ENCODE peak calls at places on chromosomes 2 and 18, in ten cellular contexts. K, T, M, S, E, V, Q, U, X and Z are unnamed samples.

GRCh38 chr2:191376981-191377629 is 131.9 kb downstream of the MYO1B start:
- DNase-seq in K (no peak), T (no peak), M (peak; percentile 86), S (no peak), E (peak; percentile 63), V (peak; percentile 52), Q (peak; percentile 84), U (peak; percentile 52), X (no peak), Z (peak; percentile 92)

GRCh38 chr2:144598906-144599305 is 79.0 kb upstream of the ZEB2 start:
- DNase-seq in K (no peak), T (no peak), M (no peak), S (no peak), E (no peak), V (no peak), Q (no peak), U (no peak), X (no peak), Z (no peak)

GRCh38 chr2:79952561-79952960 is 352.0 kb downstream of the LRRTM1 start:
- DNase-seq in K (no peak), T (no peak), M (no peak), S (no peak), E (peak; percentile 20), V (no peak), Q (no peak), U (no peak), X (no peak), Z (no peak)

GRCh38 chr2:197628043-197628500 is 47.3 kb downstream of the RFTN2 start:
- DNase-seq in K (peak; percentile 76), T (no peak), M (no peak), S (peak; percentile 30), E (no peak), V (no peak), Q (no peak), U (no peak), X (no peak), Z (no peak)

GRCh38 chr2:198957183-198957582 is 500.6 kb downstream of the SATB2 start:
- DNase-seq in K (no peak), T (no peak), M (no peak), S (no peak), E (no peak), V (no peak), Q (no peak), U (no peak), X (no peak), Z (no peak)

GRCh38 chr18:6729247-6730091 is at the start of gene ARHGAP28:
- DNase-seq in K (peak; percentile 96), T (peak; percentile 89), M (peak; percentile 53), S (peak; percentile 25), E (peak; percentile 86), V (peak; percentile 82), Q (peak; percentile 41), U (peak; percentile 70), X (peak; percentile 71), Z (peak; percentile 80)

GRCh38 chr2:38093503-38093902 is 17.6 kb upstream of the CYP1B1 start:
- DNase-seq in K (no peak), T (no peak), M (no peak), S (no peak), E (no peak), V (no peak), Q (no peak), U (no peak), X (no peak), Z (peak; percentile 72)

GRCh38 chr18:44897445-44898215 is 216.9 kb downstream of the SETBP1 start:
- DNase-seq in K (no peak), T (no peak), M (no peak), S (no peak), E (no peak), V (no peak), Q (no peak), U (no peak), X (no peak), Z (no peak)

GRCh38 chr2:205914736-205915510 is 171.1 kb downstream of the INO80D start:
- DNase-seq in K (no peak), T (no peak), M (no peak), S (no peak), E (no peak), V (no peak), Q (no peak), U (no peak), X (no peak), Z (no peak)

GRCh38 chr2:96205238-96205637 is 3.4 kb downstream of the STARD7 start:
- DNase-seq in K (no peak), T (no peak), M (no peak), S (no peak), E (no peak), V (no peak), Q (no peak), U (no peak), X (no peak), Z (peak; percentile 7)

GRCh38 chr2:42360493-42360889 is 526 bp downstream of the COX7A2L start:
- DNase-seq in K (peak; percentile 41), T (no peak), M (no peak), S (no peak), E (no peak), V (no peak), Q (no peak), U (no peak), X (no peak), Z (no peak)

GRCh38 chr2:42361728-42362298 is 796 bp upstream of the COX7A2L start:
- DNase-seq in K (no peak), T (no peak), M (no peak), S (no peak), E (no peak), V (no peak), Q (no peak), U (no peak), X (no peak), Z (no peak)

GRCh38 chr2:42359894-42360483 is 1.0 kb downstream of the COX7A2L start:
- DNase-seq in K (no peak), T (no peak), M (no peak), S (no peak), E (no peak), V (no peak), Q (no peak), U (no peak), X (no peak), Z (peak; percentile 41)

GRCh38 chr2:42359304-42359749 is 1.7 kb downstream of the COX7A2L start:
- DNase-seq in K (no peak), T (no peak), M (no peak), S (no peak), E (no peak), V (no peak), Q (no peak), U (no peak), X (no peak), Z (no peak)

GRCh38 chr2:42360890-42361727 is at the start of gene COX7A2L:
- DNase-seq in K (peak; percentile 97), T (peak; percentile 97), M (peak; percentile 81), S (peak; percentile 92), E (peak; percentile 93), V (peak; percentile 98), Q (peak; percentile 98), U (peak; percentile 96), X (peak; percentile 94), Z (peak; percentile 96)
- TF ChIP-seq CTCF in K (peak; percentile 44), T (peak; percentile 34), M (peak; percentile 20), S (peak; percentile 16), E (peak; percentile 33), V (no peak), Q (peak; percentile 61), U (no peak), X (peak; percentile 25), Z (no peak)

GRCh38 chr18:22349966-22350365 is 67.7 kb downstream of the CTAGE1 start:
- DNase-seq in K (no peak), T (no peak), M (no peak), S (no peak), E (no peak), V (no peak), Q (no peak), U (no peak), X (no peak), Z (no peak)
- TF ChIP-seq CTCF in K (no peak), T (no peak), M (no peak), S (no peak), E (no peak), V (no peak), Q (no peak), U (no peak), X (no peak), Z (no peak)

GRCh38 chr18:662197-662596 is 4.7 kb downstream of the TYMS start:
- DNase-seq in K (no peak), T (no peak), M (no peak), S (no peak), E (no peak), V (no peak), Q (no peak), U (no peak), X (no peak), Z (no peak)

GRCh38 chr18:668263-668662 is 10.8 kb downstream of the TYMS start:
- DNase-seq in K (no peak), T (no peak), M (no peak), S (no peak), E (no peak), V (no peak), Q (no peak), U (no peak), X (no peak), Z (no peak)

GRCh38 chr18:669077-669476 is 11.6 kb downstream of the TYMS start:
- DNase-seq in K (no peak), T (no peak), M (no peak), S (no peak), E (no peak), V (no peak), Q (no peak), U (no peak), X (no peak), Z (no peak)

GRCh38 chr18:666628-667027 is 9.2 kb downstream of the TYMS start:
- DNase-seq in K (no peak), T (no peak), M (no peak), S (no peak), E (no peak), V (no peak), Q (no peak), U (no peak), X (no peak), Z (no peak)

DNA sequence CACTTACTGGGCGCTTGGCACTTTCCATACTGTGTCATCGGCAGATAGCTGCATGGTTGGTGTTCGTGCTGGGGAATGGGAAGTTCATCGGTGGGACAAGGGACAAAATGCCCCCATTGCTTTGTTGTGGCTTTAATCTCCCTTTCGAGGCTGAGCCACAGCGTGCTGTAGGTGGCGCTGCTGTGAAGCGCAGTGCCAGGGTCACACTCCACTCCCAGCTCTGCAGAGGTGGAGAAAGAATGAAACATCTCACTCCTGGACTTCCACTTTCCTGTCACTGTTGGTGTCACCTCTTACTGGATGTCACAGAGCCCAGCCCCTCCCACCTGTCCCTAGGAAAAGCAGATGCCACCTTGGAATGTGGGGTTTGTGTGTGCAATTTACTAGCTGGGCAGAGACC is 8.7 kb downstream of the TYMS start:
- DNase-seq in K (peak; percentile 18), T (peak; percentile 56), M (no peak), S (no peak), E (no peak), V (no peak), Q (no peak), U (no peak), X (no peak), Z (no peak)
- TF ChIP-seq CTCF in K (peak; percentile 50), T (peak; percentile 68), M (peak; percentile 25), S (peak; percentile 22), E (no peak), V (no peak), Q (no peak), U (no peak), X (peak; percentile 60), Z (no peak)

DNA sequence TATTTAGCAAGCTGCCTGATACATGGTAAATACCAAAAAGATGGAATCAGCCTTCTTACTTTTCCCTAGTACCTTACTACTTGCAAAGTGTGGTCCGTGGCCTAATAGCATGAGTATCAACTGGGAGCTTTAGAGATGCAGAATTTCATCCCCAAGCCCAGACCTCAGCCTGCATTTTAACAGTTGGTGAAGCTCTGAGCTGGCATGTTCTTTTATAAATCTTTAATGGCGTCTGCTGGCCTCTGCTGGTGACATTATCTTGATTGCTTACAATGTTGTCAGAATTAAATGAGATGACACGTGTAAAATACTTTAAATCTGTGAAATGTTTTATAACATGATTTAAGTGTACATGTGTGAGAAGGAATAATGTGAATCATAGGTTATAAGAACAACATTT is 115.1 kb upstream of the NOSTRIN start:
- DNase-seq in K (peak; percentile 21), T (no peak), M (no peak), S (no peak), E (no peak), V (no peak), Q (no peak), U (no peak), X (no peak), Z (peak; percentile 34)
- TF ChIP-seq CTCF in K (peak; percentile 28), T (peak; percentile 44), M (peak; percentile 29), S (peak; percentile 12), E (no peak), V (no peak), Q (peak; percentile 18), U (no peak), X (peak; percentile 30), Z (peak; percentile 13)